ENCODE peak calls at places on chromosomes 4 and X, in four cellular contexts. T, M, E and N are unnamed samples.

GRCh38 chr4:97507587-97508245 is 635.6 kb downstream of the STPG2 start:
- DNase-seq in T (no peak), E (no peak), M (no peak), N (no peak)

GRCh38 chrX:19563327-19563726 is 48.0 kb upstream of the MAP3K15 start:
- DNase-seq in M (no peak), T (no peak), E (no peak), N (no peak)

GRCh38 chr4:19883841-19884240 is 367.9 kb upstream of the SLIT2 start:
- DNase-seq in T (no peak), E (no peak), M (no peak), N (no peak)

GRCh38 chr4:89410687-89411086 is 103.1 kb upstream of the GPRIN3 start:
- DNase-seq in T (no peak), E (peak; percentile 17), M (no peak), N (no peak)

GRCh38 chrX:283115-283845 is 2.1 kb downstream of the PLCXD1 start:
- DNase-seq in M (peak; percentile 93), T (peak; percentile 92), E (peak; percentile 93), N (peak; percentile 88)

GRCh38 chrX:150575415-150575814 is 7.0 kb downstream of the MTM1 start:
- DNase-seq in M (no peak), E (no peak), T (peak; percentile 13), N (peak; percentile 1)

GRCh38 chr4:3046149-3046548 is 28.2 kb downstream of the HTT-AS start:
- DNase-seq in E (no peak), M (no peak), T (no peak), N (no peak)

GRCh38 chr4:26765515-26765914 is 95.1 kb upstream of the STIM2 start:
- DNase-seq in T (no peak), E (no peak), M (no peak), N (no peak)

GRCh38 chrX:95764972-95765451 is 919.6 kb upstream of the DIAPH2 start:
- DNase-seq in M (no peak), E (peak; percentile 75), T (no peak), N (no peak)

GRCh38 chr4:25367004-25367621 is 9.9 kb upstream of the ANAPC4 start:
- DNase-seq in E (peak; percentile 60), T (no peak), M (no peak), N (no peak)

GRCh38 chr4:19496752-19497151 is 755.0 kb upstream of the SLIT2 start:
- DNase-seq in M (no peak), T (no peak), E (no peak), N (no peak)

GRCh38 chrX:104166735-104167436 is 633 bp downstream of the FAM199X start:
- DNase-seq in E (no peak), T (no peak), M (no peak), N (no peak)

GRCh38 chr4:26076000-26076587 is 162.1 kb downstream of the SMIM20 start:
- DNase-seq in T (no peak), E (no peak), M (no peak), N (no peak)

GRCh38 chrX:6738518-6739470 is 203.9 kb upstream of the VCX3A start:
- DNase-seq in M (no peak), T (peak; percentile 43), E (no peak), N (no peak)

GRCh38 chr4:96149911-96150310 is 310.0 kb downstream of the PDHA2 start:
- DNase-seq in M (no peak), T (no peak), E (no peak), N (no peak)

GRCh38 chr4:139142097-139142496 is 34.9 kb downstream of the ELF2 start:
- DNase-seq in E (no peak), M (no peak), T (no peak), N (no peak)

GRCh38 chr4:57378766-57379165 is 268.6 kb upstream of the IGFBP7 start:
- DNase-seq in T (no peak), M (no peak), E (no peak), N (no peak)

GRCh38 chrX:42694260-42694815 is 83.6 kb downstream of the PPP1R2C start:
- DNase-seq in E (no peak), M (no peak), T (no peak), N (no peak)

DNA sequence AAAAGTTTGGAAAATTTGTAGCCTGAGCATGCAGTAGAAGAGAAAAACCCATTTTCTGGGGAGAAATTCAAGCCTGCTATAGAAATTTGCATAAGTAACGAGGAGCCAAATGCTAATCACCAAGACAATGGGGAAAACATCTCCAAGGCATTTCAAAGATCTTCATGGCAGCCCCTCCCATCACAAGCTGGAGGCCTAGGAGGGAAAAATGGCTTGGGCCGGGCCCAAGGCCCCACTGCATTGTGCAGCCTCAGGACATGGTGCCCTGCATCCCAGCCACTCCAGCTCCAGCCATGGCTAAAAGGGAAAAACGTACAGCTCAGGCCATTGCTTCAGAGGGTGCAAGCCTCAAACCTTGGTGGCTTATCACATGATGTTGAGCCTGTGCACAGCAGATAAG is 87.7 kb downstream of the SHROOM4 start:
- DNase-seq in M (no peak), E (no peak), T (no peak), N (no peak)
- H3K27ac ChIP-seq in M (no peak overlapping the region), E (no peak overlapping the region), T (no peak overlapping the region), N (no peak overlapping the region)

GRCh38 chr4:173176010-173176409 is 7.4 kb downstream of the GALNT7 start:
- DNase-seq in E (no peak), M (no peak), T (no peak), N (no peak)

GRCh38 chr4:173171098-173171497 is 2.5 kb downstream of the GALNT7 start:
- DNase-seq in M (no peak), T (no peak), E (peak; percentile 25), N (no peak)

GRCh38 chr4:173177232-173177631 is 8.6 kb downstream of the GALNT7 start:
- DNase-seq in T (no peak), E (no peak), M (no peak), N (no peak)

GRCh38 chr4:173171987-173172386 is 3.4 kb downstream of the GALNT7 start:
- DNase-seq in E (no peak), M (no peak), T (no peak), N (no peak)

GRCh38 chr4:173174184-173175156 is 5.9 kb downstream of the GALNT7 start:
- DNase-seq in M (no peak), T (no peak), E (no peak), N (no peak)
- H3K4me1 ChIP-seq in M (peaks cover 26% of the 10 kb centered on the region), T (peaks cover 31% of the 10 kb centered on the region), E (peaks cover 16% of the 10 kb centered on the region), N (peaks cover 16% of the 10 kb centered on the region)

GRCh38 chrX:49792376-49792775 is 36.7 kb upstream of the PAGE4 start:
- DNase-seq in M (no peak), E (no peak), T (no peak), N (no peak)
- H3K4me3 ChIP-seq in M (no peak overlapping the region), E (no peak overlapping the region), T (no peak overlapping the region), N (no peak overlapping the region)

GRCh38 chr4:165088366-165088765 is 24.3 kb downstream of the TMEM192 start:
- DNase-seq in M (no peak), E (no peak), T (no peak), N (no peak)

DNA sequence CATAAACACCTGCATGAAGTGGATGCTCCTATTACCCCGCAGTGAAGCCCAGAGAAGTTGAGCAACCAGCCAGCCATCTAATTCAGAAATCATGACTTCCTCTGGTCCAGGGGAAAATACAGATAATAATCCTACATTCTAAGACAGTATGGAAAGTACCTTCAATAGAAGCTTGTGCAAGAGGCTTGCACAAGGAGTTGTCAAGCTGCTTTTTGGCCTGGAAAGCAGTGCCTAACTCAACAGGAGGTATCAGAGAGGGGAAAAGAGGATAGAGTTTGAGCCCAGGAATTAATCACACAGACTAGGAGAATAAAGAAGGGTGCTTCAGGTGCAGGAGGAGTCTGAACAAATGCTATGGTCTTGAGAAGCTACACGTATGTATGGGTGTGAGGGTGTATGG is 26.7 kb downstream of the TMEM192 start:
- DNase-seq in M (no peak), T (no peak), E (no peak), N (no peak)
- H3K27ac ChIP-seq in M (no peak overlapping the region), T (no peak overlapping the region), E (no peak overlapping the region), N (no peak overlapping the region)

GRCh38 chr4:118835896-118836762 is at the start of gene SEC24D:
- DNase-seq in E (peak; percentile 95), T (peak; percentile 90), M (peak; percentile 92), N (peak; percentile 88)

GRCh38 chr4:118834960-118835895 is 698 bp downstream of the SEC24D start:
- DNase-seq in T (peak; percentile 70), M (peak; percentile 78), E (peak; percentile 82), N (peak; percentile 33)

GRCh38 chr4:118833192-118833820 is 2.6 kb downstream of the SEC24D start:
- DNase-seq in T (no peak), E (no peak), M (no peak), N (no peak)

GRCh38 chr4:118836763-118837507 is 1.0 kb upstream of the SEC24D start:
- DNase-seq in T (no peak), E (no peak), M (no peak), N (no peak)

GRCh38 chr4:118834070-118834469 is 1.9 kb downstream of the SEC24D start:
- DNase-seq in M (no peak), T (no peak), E (no peak), N (no peak)
- H3K4me1 ChIP-seq in M (peaks cover 31% of the 10 kb centered on the region), T (peaks cover 36% of the 10 kb centered on the region), E (peaks cover 6% of the 10 kb centered on the region), N (peaks cover 8% of the 10 kb centered on the region)

DNA sequence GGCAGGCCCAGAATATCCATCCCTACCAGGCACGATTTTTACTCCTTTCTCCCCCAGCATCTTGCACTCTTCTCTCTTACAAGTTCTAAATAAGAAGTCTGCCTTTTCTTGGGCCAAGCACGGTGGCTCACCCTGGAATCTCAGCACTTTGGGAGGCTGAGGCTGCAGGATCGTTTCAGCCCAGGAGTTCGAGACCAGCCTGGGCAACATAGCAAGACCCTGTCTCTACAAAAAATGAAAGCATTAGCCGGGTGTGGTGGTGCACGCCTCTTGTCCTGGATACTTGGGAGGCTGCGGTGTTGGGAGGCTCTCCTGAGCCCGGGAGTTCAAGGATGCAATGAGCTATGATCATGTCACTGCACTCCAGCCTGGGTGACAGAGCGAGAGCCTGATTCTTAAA is 64.8 kb downstream of the IRF2 start:
- DNase-seq in E (no peak), T (no peak), M (no peak), N (no peak)
- H3K4me3 ChIP-seq in E (no peak overlapping the region), T (no peak overlapping the region), M (no peak overlapping the region), N (no peak overlapping the region)

GRCh38 chrX:155819966-155820491 is 61.1 kb upstream of the VAMP7 start:
- DNase-seq in E (peak; percentile 75), M (peak; percentile 52), T (peak; percentile 65), N (peak; percentile 2)

GRCh38 chrX:155819525-155819924 is 61.6 kb upstream of the VAMP7 start:
- DNase-seq in T (no peak), E (no peak), M (no peak), N (no peak)
- H3K27ac ChIP-seq in T (no peak overlapping the region), E (no peak overlapping the region), M (no peak overlapping the region), N (no peak overlapping the region)

GRCh38 chrX:97096385-97096784 is 212.7 kb downstream of the RPA4 start:
- DNase-seq in T (no peak), E (no peak), M (no peak), N (no peak)
- H3K4me1 ChIP-seq in T (no peaks in the 10 kb centered on the region), E (no peaks in the 10 kb centered on the region), M (no peaks in the 10 kb centered on the region), N (no peaks in the 10 kb centered on the region)